ENCODE peak calls at places on chromosomes 13 and 19, in five cellular contexts. One of them, this sample, is unnamed. For H3K9me3, the result is how much of the 10 kb centered on the place peaks cover.

GRCh38 chr13:110548891-110549794 is 12.4 kb downstream of the RAB20 start:
- DNase-seq in tibial nerve: no peak
- DNase-seq in PC-3: no peak
- DNase-seq in right lobe of liver: no peak
- DNase-seq in neural progenitor cell: no peak
- DNase-seq in this sample: no peak

GRCh38 chr13:24381539-24382265 is 72.3 kb downstream of the C1QTNF9 start:
- DNase-seq in tibial nerve: peak
- DNase-seq in PC-3: peak
- DNase-seq in right lobe of liver: no peak
- DNase-seq in neural progenitor cell: peak
- DNase-seq in this sample: no peak

GRCh38 chr13:86282450-86282849 is 483.2 kb upstream of the SLITRK6 start:
- DNase-seq in tibial nerve: no peak
- DNase-seq in PC-3: peak
- DNase-seq in right lobe of liver: no peak
- DNase-seq in neural progenitor cell: no peak
- DNase-seq in this sample: no peak

GRCh38 chr19:41696402-41697197 is 8.5 kb upstream of the CEACAM7 start:
- DNase-seq in tibial nerve: no peak
- DNase-seq in PC-3: peak
- DNase-seq in right lobe of liver: no peak
- DNase-seq in neural progenitor cell: no peak
- DNase-seq in this sample: no peak

GRCh38 chr13:113837554-113838355 is 26.1 kb downstream of the GAS6 start:
- DNase-seq in tibial nerve: peak
- DNase-seq in PC-3: peak
- DNase-seq in right lobe of liver: peak
- DNase-seq in neural progenitor cell: no peak
- DNase-seq in this sample: no peak

GRCh38 chr19:16969127-16969526 is 57.5 kb downstream of the CPAMD8 start:
- DNase-seq in tibial nerve: peak
- DNase-seq in PC-3: peak
- DNase-seq in right lobe of liver: no peak
- DNase-seq in neural progenitor cell: no peak
- DNase-seq in this sample: no peak

GRCh38 chr19:778910-779653 is 18.2 kb upstream of the PTBP1 start:
- DNase-seq in tibial nerve: peak
- DNase-seq in PC-3: peak
- DNase-seq in right lobe of liver: peak
- DNase-seq in neural progenitor cell: no peak
- DNase-seq in this sample: no peak

GRCh38 chr19:16382775-16383543 is 58.3 kb downstream of the KLF2 start:
- DNase-seq in tibial nerve: peak
- DNase-seq in PC-3: peak
- DNase-seq in right lobe of liver: peak
- DNase-seq in neural progenitor cell: peak
- DNase-seq in this sample: peak

GRCh38 chr13:51731759-51732158 is 72.2 kb downstream of the DHRS12 start:
- DNase-seq in tibial nerve: no peak
- DNase-seq in PC-3: peak
- DNase-seq in right lobe of liver: no peak
- DNase-seq in neural progenitor cell: no peak
- DNase-seq in this sample: no peak

GRCh38 chr19:32336259-32337111 is 8.9 kb upstream of the ZNF507 start:
- DNase-seq in tibial nerve: no peak
- DNase-seq in PC-3: peak
- DNase-seq in right lobe of liver: no peak
- DNase-seq in neural progenitor cell: no peak
- DNase-seq in this sample: no peak

GRCh38 chr13:40017662-40018262 is 362.3 kb downstream of the COG6 start:
- DNase-seq in tibial nerve: no peak
- DNase-seq in PC-3: no peak
- DNase-seq in right lobe of liver: no peak
- DNase-seq in neural progenitor cell: peak
- DNase-seq in this sample: no peak

GRCh38 chr19:48696353-48697010 is 711 bp downstream of the FUT2 start:
- DNase-seq in tibial nerve: no peak
- DNase-seq in PC-3: no peak
- DNase-seq in right lobe of liver: no peak
- DNase-seq in neural progenitor cell: peak
- DNase-seq in this sample: no peak

GRCh38 chr13:30734434-30734833 is 909 bp upstream of the ALOX5AP start:
- DNase-seq in tibial nerve: no peak
- DNase-seq in PC-3: peak
- DNase-seq in right lobe of liver: no peak
- DNase-seq in neural progenitor cell: no peak
- DNase-seq in this sample: no peak

GRCh38 chr19:5036733-5037681 is 68.1 kb downstream of the KDM4B start:
- DNase-seq in tibial nerve: peak
- DNase-seq in PC-3: no peak
- DNase-seq in right lobe of liver: no peak
- DNase-seq in neural progenitor cell: no peak
- DNase-seq in this sample: no peak

GRCh38 chr13:98653471-98653985 is 76.6 kb upstream of the STK24 start:
- DNase-seq in tibial nerve: peak
- DNase-seq in PC-3: peak
- DNase-seq in right lobe of liver: peak
- DNase-seq in neural progenitor cell: peak
- DNase-seq in this sample: peak

GRCh38 chr13:48975101-48975925 is at the start of gene FNDC3A:
- DNase-seq in tibial nerve: peak
- DNase-seq in PC-3: peak
- DNase-seq in right lobe of liver: peak
- DNase-seq in neural progenitor cell: peak
- DNase-seq in this sample: no peak

GRCh38 chr13:43894438-43894837 is 14.7 kb downstream of the LACC1 start:
- DNase-seq in tibial nerve: no peak
- DNase-seq in PC-3: peak
- DNase-seq in right lobe of liver: no peak
- DNase-seq in neural progenitor cell: no peak
- DNase-seq in this sample: no peak

GRCh38 chr19:29662604-29663404 is 2.5 kb upstream of the PLEKHF1 start:
- DNase-seq in tibial nerve: peak
- DNase-seq in PC-3: peak
- DNase-seq in right lobe of liver: peak
- DNase-seq in neural progenitor cell: no peak
- DNase-seq in this sample: no peak

GRCh38 chr13:51883226-51883600 is 21.4 kb downstream of the CCDC70 start:
- DNase-seq in tibial nerve: no peak
- DNase-seq in PC-3: no peak
- DNase-seq in right lobe of liver: no peak
- DNase-seq in neural progenitor cell: no peak
- DNase-seq in this sample: no peak

GRCh38 chr19:41299755-41300089 is 10.2 kb upstream of the CCDC97 start:
- DNase-seq in tibial nerve: peak
- DNase-seq in PC-3: no peak
- DNase-seq in right lobe of liver: no peak
- DNase-seq in neural progenitor cell: no peak
- DNase-seq in this sample: no peak

GRCh38 chr19:1254081-1254527 is 5.7 kb downstream of the MIDN start:
- DNase-seq in tibial nerve: no peak
- DNase-seq in PC-3: no peak
- DNase-seq in right lobe of liver: peak
- DNase-seq in neural progenitor cell: no peak
- DNase-seq in this sample: no peak

GRCh38 chr19:27889156-27889555 is 1323.8 kb downstream of the UQCRFS1 start:
- DNase-seq in tibial nerve: no peak
- DNase-seq in PC-3: no peak
- DNase-seq in right lobe of liver: no peak
- DNase-seq in neural progenitor cell: no peak
- DNase-seq in this sample: no peak

GRCh38 chr13:110006304-110006703 is 219.9 kb upstream of the IRS2 start:
- DNase-seq in tibial nerve: no peak
- DNase-seq in PC-3: peak
- DNase-seq in right lobe of liver: peak
- DNase-seq in neural progenitor cell: no peak
- DNase-seq in this sample: no peak

GRCh38 chr13:102020611-102021216 is 381.1 kb downstream of the FGF14 start:
- DNase-seq in tibial nerve: no peak
- DNase-seq in PC-3: peak
- DNase-seq in right lobe of liver: no peak
- DNase-seq in neural progenitor cell: no peak
- DNase-seq in this sample: no peak

GRCh38 chr19:10580979-10581631 is 6.0 kb downstream of the AP1M2 start:
- DNase-seq in tibial nerve: peak
- DNase-seq in PC-3: peak
- DNase-seq in right lobe of liver: peak
- DNase-seq in neural progenitor cell: peak
- DNase-seq in this sample: peak

GRCh38 chr19:10575011-10575716 is 6.4 kb upstream of the CDKN2D start:
- DNase-seq in tibial nerve: no peak
- DNase-seq in PC-3: no peak
- DNase-seq in right lobe of liver: no peak
- DNase-seq in neural progenitor cell: no peak
- DNase-seq in this sample: no peak

GRCh38 chr19:10574462-10574861 is 5.7 kb upstream of the CDKN2D start:
- DNase-seq in tibial nerve: no peak
- DNase-seq in PC-3: no peak
- DNase-seq in right lobe of liver: no peak
- DNase-seq in neural progenitor cell: no peak
- DNase-seq in this sample: no peak

GRCh38 chr19:10583021-10583776 is 3.9 kb downstream of the AP1M2 start:
- DNase-seq in tibial nerve: no peak
- DNase-seq in PC-3: no peak
- DNase-seq in right lobe of liver: no peak
- DNase-seq in neural progenitor cell: no peak
- DNase-seq in this sample: no peak

GRCh38 chr19:10577951-10578350 is 9.2 kb downstream of the AP1M2 start:
- DNase-seq in tibial nerve: no peak
- DNase-seq in PC-3: no peak
- DNase-seq in right lobe of liver: no peak
- DNase-seq in neural progenitor cell: no peak
- DNase-seq in this sample: no peak
- TF ChIP-seq CTCF in tibial nerve: no peak
- TF ChIP-seq CTCF in PC-3: no peak
- TF ChIP-seq CTCF in right lobe of liver: no peak
- TF ChIP-seq CTCF in neural progenitor cell: no peak
- TF ChIP-seq CTCF in this sample: no peak

GRCh38 chr19:38665950-38666661 is 18.7 kb downstream of the ACTN4 start:
- DNase-seq in tibial nerve: peak
- DNase-seq in PC-3: peak
- DNase-seq in right lobe of liver: peak
- DNase-seq in neural progenitor cell: peak
- DNase-seq in this sample: no peak

GRCh38 chr19:38667552-38668205 is 20.2 kb downstream of the ACTN4 start:
- DNase-seq in tibial nerve: no peak
- DNase-seq in PC-3: peak
- DNase-seq in right lobe of liver: no peak
- DNase-seq in neural progenitor cell: no peak
- DNase-seq in this sample: no peak

GRCh38 chr19:38664503-38665211 is 17.2 kb downstream of the ACTN4 start:
- DNase-seq in tibial nerve: no peak
- DNase-seq in PC-3: no peak
- DNase-seq in right lobe of liver: no peak
- DNase-seq in neural progenitor cell: no peak
- DNase-seq in this sample: no peak

GRCh38 chr19:38665219-38665931 is 17.9 kb downstream of the ACTN4 start:
- DNase-seq in tibial nerve: no peak
- DNase-seq in PC-3: no peak
- DNase-seq in right lobe of liver: no peak
- DNase-seq in neural progenitor cell: no peak
- DNase-seq in this sample: no peak

GRCh38 chr19:38666662-38667448 is 19.4 kb downstream of the ACTN4 start:
- DNase-seq in tibial nerve: no peak
- DNase-seq in PC-3: peak
- DNase-seq in right lobe of liver: no peak
- DNase-seq in neural progenitor cell: peak
- DNase-seq in this sample: no peak
- H3K27ac ChIP-seq in tibial nerve: peak
- H3K27ac ChIP-seq in PC-3: peak
- H3K27ac ChIP-seq in right lobe of liver: peak
- H3K27ac ChIP-seq in neural progenitor cell: peak
- H3K27ac ChIP-seq in this sample: no peak

DNA sequence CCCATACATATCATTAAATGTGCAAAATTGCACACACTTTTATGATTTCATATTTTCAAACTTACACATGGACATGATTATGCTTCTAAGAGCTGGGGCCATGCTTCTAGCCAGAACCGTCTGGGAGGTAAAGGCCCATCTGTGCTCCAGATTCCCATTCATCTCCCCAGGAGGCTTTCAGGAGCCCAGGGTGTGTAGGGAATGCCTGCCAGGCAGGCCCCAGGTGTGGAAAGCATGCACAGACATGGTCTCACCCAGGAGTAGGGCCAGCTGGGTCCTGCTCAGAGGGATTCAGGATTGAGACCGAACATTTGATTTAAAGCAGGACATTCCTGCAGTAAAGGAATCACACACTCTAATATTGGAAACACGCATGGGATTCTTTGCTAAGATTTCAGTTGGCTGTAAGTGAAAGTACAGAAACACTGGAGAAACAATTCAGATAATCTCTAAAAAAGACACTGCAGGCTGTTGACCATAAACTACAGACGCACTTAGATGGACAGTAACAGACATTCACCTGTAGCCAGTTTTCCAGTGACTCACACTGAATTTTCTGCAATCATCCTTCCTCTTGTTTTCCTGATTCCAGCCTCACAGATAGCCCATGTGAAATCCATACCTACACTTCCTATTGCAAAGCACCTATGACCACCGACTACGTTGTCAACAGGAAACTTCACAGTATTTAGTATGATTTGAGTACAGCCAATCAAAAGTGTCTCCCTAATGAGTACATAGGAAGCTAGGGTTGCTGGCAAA is 257.8 kb downstream of the TBC1D4 start:
- DNase-seq in tibial nerve: no peak
- DNase-seq in PC-3: peak
- DNase-seq in right lobe of liver: no peak
- DNase-seq in neural progenitor cell: no peak
- DNase-seq in this sample: no peak
- H3K9me3 ChIP-seq in tibial nerve: under half
- H3K9me3 ChIP-seq in PC-3: under half
- H3K9me3 ChIP-seq in right lobe of liver: under half
- H3K9me3 ChIP-seq in neural progenitor cell: under half
- H3K9me3 ChIP-seq in this sample: under half

DNA sequence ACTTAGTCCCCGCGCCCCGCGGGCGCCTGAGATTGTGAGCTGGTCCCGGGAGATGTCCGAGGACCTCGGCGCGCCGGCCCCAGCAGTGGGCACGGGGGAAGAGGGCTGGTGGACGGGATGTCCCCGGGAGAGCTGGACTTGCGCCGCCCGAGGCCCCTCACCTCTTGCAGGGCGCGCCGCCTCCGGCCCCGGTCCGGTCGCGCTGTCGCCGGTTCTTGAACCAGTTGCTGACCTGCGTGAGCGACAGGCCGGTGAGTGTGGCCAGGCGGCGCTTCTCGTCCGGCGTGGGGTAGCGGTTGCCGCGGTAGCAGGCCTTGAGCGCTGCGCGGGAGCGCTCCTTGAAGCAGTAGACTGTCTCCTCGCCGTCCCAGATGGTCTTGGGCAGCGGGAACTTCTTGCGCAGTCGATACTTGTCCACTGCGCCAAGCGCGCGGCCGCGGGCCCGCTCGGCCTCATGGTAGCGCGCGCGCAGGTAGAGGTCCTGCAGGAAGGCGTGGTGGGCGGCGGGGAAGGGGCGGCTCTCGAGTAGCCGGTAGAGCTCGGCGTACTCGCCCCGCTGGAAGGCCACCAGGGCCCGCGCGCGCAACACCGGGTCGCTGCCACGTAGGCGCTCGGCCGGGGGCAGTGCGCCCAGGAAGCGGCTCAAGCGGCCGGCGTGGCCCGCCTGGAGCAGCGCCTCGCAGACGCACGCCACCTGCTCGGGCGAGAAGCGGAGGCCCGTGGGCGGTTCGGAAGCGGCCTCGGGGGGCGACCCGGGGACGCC is 990 bp downstream of the SIX5 start:
- DNase-seq in tibial nerve: peak
- DNase-seq in PC-3: peak
- DNase-seq in right lobe of liver: peak
- DNase-seq in neural progenitor cell: peak
- DNase-seq in this sample: no peak
- TF ChIP-seq CTCF in tibial nerve: peak
- TF ChIP-seq CTCF in PC-3: no peak
- TF ChIP-seq CTCF in right lobe of liver: no peak
- TF ChIP-seq CTCF in neural progenitor cell: no peak
- TF ChIP-seq CTCF in this sample: no peak

This sample was measured in CD8-positive, alpha-beta T cell.